ENCODE peak calls at places on chromosomes 5 and 9, in ten cellular contexts. G is right atrium auricular region; S is NCI-H146; X is AG08396; I is C1 segment of cervical spinal cord; H is H7; K is SW480; L is psoas muscle; Y is activated naive CD4-positive, alpha-beta T cell treated with anti-CD3 and anti-CD28 coated beads for 36 hours; C is NCI-H1105. T is an unnamed sample.

GRCh38 chr5:76337949-76338589 is 65.0 kb upstream of the IQGAP2 start:
- DNase-seq in K (peak), S (no peak), I (no peak), L (no peak), C (no peak), H (peak), X (peak), G (no peak), Y (peak), T (peak)

GRCh38 chr5:54404568-54404967 is 50.9 kb upstream of the HSPB3 start:
- DNase-seq in X (no peak), L (no peak), S (no peak), Y (no peak), H (no peak), K (no peak), C (no peak), I (no peak), G (no peak), T (no peak)

GRCh38 chr9:137435980-137436760 is 5.0 kb downstream of the ENTPD8 start:
- DNase-seq in L (peak), S (no peak), C (no peak), H (peak), I (no peak), K (peak), X (peak), Y (no peak), G (no peak), T (no peak)

GRCh38 chr5:15021286-15022046 is 149.9 kb upstream of the ANKH start:
- DNase-seq in I (no peak), S (no peak), X (peak), Y (no peak), L (no peak), K (no peak), H (no peak), G (no peak), C (no peak), T (no peak)

GRCh38 chr9:88653926-88654325 is 118.9 kb downstream of the NXNL2 start:
- DNase-seq in K (no peak), G (no peak), L (no peak), S (no peak), I (no peak), Y (no peak), H (no peak), C (no peak), X (no peak), T (no peak)

GRCh38 chr9:120892748-120893584 is 16.0 kb upstream of the PHF19 start:
- DNase-seq in L (no peak), K (peak), X (peak), G (no peak), Y (peak), S (no peak), I (no peak), C (no peak), H (no peak), T (no peak)

GRCh38 chr5:132033122-132033521 is 21.7 kb upstream of the ACSL6 start:
- DNase-seq in S (no peak), H (no peak), G (no peak), X (no peak), Y (no peak), C (no peak), L (no peak), K (no peak), I (no peak), T (no peak)

GRCh38 chr5:5340206-5340729 is 82.2 kb upstream of the ICE1 start:
- DNase-seq in L (peak), K (peak), G (peak), C (no peak), I (no peak), H (peak), X (peak), S (no peak), Y (no peak), T (peak)

GRCh38 chr5:40909233-40909632 is at the start of gene C7:
- DNase-seq in X (no peak), K (no peak), C (no peak), I (no peak), G (no peak), L (no peak), Y (no peak), H (no peak), S (no peak), T (no peak)

GRCh38 chr9:89313842-89314241 is 2.8 kb downstream of the CKS2 start:
- DNase-seq in K (peak), Y (peak), G (no peak), L (no peak), C (no peak), S (no peak), H (no peak), I (no peak), X (no peak), T (no peak)

GRCh38 chr5:80054682-80055081 is 19.5 kb downstream of the THBS4 start:
- DNase-seq in G (no peak), Y (no peak), S (no peak), C (no peak), I (no peak), L (no peak), K (no peak), X (peak), H (no peak), T (no peak)

GRCh38 chr5:154309805-154310204 is 119.3 kb downstream of the GALNT10 start:
- DNase-seq in G (no peak), X (no peak), Y (peak), I (no peak), K (no peak), C (no peak), S (no peak), L (no peak), H (no peak), T (no peak)

GRCh38 chr5:37696190-37697021 is 143.4 kb downstream of the GDNF start:
- DNase-seq in Y (no peak), K (peak), H (peak), C (no peak), L (no peak), X (peak), I (no peak), G (no peak), S (no peak), T (no peak)

GRCh38 chr5:137069358-137069757 is 429.8 kb downstream of the SPOCK1 start:
- DNase-seq in I (no peak), Y (no peak), H (no peak), K (no peak), X (no peak), S (no peak), L (no peak), C (no peak), G (peak), T (no peak)

GRCh38 chr9:35816708-35817107 is 1.9 kb upstream of the HINT2 start:
- DNase-seq in C (no peak), I (no peak), K (no peak), Y (no peak), X (no peak), G (no peak), S (peak), L (no peak), H (peak), T (no peak)

GRCh38 chr5:77620404-77620803 is 18.1 kb downstream of the OTP start:
- DNase-seq in H (peak), X (no peak), G (no peak), L (no peak), S (peak), Y (no peak), K (peak), C (no peak), I (no peak), T (no peak)

GRCh38 chr5:133453825-133454224 is 158.5 kb downstream of the FSTL4 start:
- DNase-seq in G (no peak), S (no peak), X (no peak), C (no peak), Y (no peak), H (no peak), L (no peak), I (no peak), K (no peak), T (no peak)

GRCh38 chr5:33313150-33313549 is 127.6 kb upstream of the TARS1 start:
- DNase-seq in Y (no peak), L (no peak), G (no peak), H (no peak), S (no peak), C (no peak), I (no peak), K (peak), X (peak), T (no peak)

GRCh38 chr5:156367602-156368001 is 40.6 kb downstream of the SGCD start:
- DNase-seq in H (peak), S (no peak), L (peak), X (peak), Y (no peak), K (no peak), I (no peak), G (peak), C (no peak), T (no peak)

GRCh38 chr5:82320971-82321370 is 42.8 kb upstream of the RPS23 start:
- DNase-seq in I (no peak), C (no peak), Y (no peak), X (no peak), H (no peak), L (no peak), G (no peak), S (no peak), K (no peak), T (no peak)

T was measured in ecto neural progenitor cell.